ENCODE peak calls at places on chromosome 7, in five cellular contexts. E is naive thymus-derived CD8-positive, alpha-beta T cell; O is activated naive CD4-positive, alpha-beta T cell treated with anti-CD3 and anti-CD28 coated beads, Interleukin-2, amount 10 ng/mL, durations not matched to agents 7 days and 5 days; Y is EH; Q is activated T-helper 1 cell treated with anti-CD3 and anti-CD28 coated beads, Interleukin-12 subunit alpha, Interleukin-12 subunit beta, Interleukin-2, Interleukin-4 antibody, amounts not matched to agents 30 ng/mL and 10 ng/mL and 1 ng/mL, durations not matched to agents 14 hours and 24 hours and 36 hours. X is an unnamed sample.

GRCh38 chr7:7552199-7552598 is 14.5 kb upstream of the MIOS start:
- DNase-seq in E (no peak), O (no peak), Y (no peak), Q (no peak), X (no peak)

GRCh38 chr7:32070406-32071360 is at the start of gene PDE1C:
- DNase-seq in E (no peak), O (no peak), Y (peak), Q (no peak), X (no peak)

GRCh38 chr7:134515569-134516468 is 11.5 kb upstream of the AKR1B10 start:
- DNase-seq in E (no peak), O (no peak), Y (peak), Q (no peak), X (no peak)

GRCh38 chr7:110681941-110682340 is 409.0 kb upstream of the LRRN3 start:
- DNase-seq in E (no peak), O (no peak), Y (no peak), Q (no peak), X (no peak)

GRCh38 chr7:27194002-27194352 is 5.9 kb downstream of the HOXA13 start:
- DNase-seq in E (no peak), O (no peak), Y (no peak), Q (no peak), X (no peak)

GRCh38 chr7:131007439-131008330 is 273.7 kb upstream of the KLF14 start:
- DNase-seq in E (peak), O (peak), Y (peak), Q (peak), X (peak)

GRCh38 chr7:129782257-129783096 is 170.3 kb downstream of the UBE2H start:
- DNase-seq in E (no peak), O (no peak), Y (peak), Q (no peak), X (no peak)

GRCh38 chr7:25864943-25865633 is 286.9 kb upstream of the NFE2L3 start:
- DNase-seq in E (no peak), O (no peak), Y (no peak), Q (no peak), X (no peak)

GRCh38 chr7:20594023-20594422 is 21.4 kb upstream of the ABCB5 start:
- DNase-seq in E (no peak), O (no peak), Y (no peak), Q (no peak), X (no peak)

GRCh38 chr7:105015631-105015965 is 1.6 kb downstream of the KMT2E start:
- DNase-seq in E (peak), O (peak), Y (peak), Q (no peak), X (no peak)

GRCh38 chr7:132084776-132085388 is 491.4 kb downstream of the PLXNA4 start:
- DNase-seq in E (no peak), O (no peak), Y (peak), Q (no peak), X (no peak)

GRCh38 chr7:136925049-136925448 is 56.6 kb downstream of the CHRM2 start:
- DNase-seq in E (no peak), O (no peak), Y (peak), Q (no peak), X (no peak)

GRCh38 chr7:142632291-142633134 is 116.8 kb upstream of the PRSS1 start:
- DNase-seq in E (peak), O (peak), Y (peak), Q (peak), X (peak)

GRCh38 chr7:29132980-29133379 is 13.4 kb downstream of the CPVL start:
- DNase-seq in E (no peak), O (no peak), Y (no peak), Q (no peak), X (no peak)

GRCh38 chr7:5426226-5426475 is 2.5 kb upstream of the TNRC18 start:
- DNase-seq in E (no peak), O (no peak), Y (peak), Q (no peak), X (no peak)

GRCh38 chr7:48188776-48189520 is 17.7 kb downstream of the ABCA13 start:
- DNase-seq in E (no peak), O (no peak), Y (peak), Q (no peak), X (no peak)

GRCh38 chr7:144786522-144786921 is 49.3 kb downstream of the TPK1 start:
- DNase-seq in E (no peak), O (peak), Y (no peak), Q (no peak), X (no peak)

GRCh38 chr7:157474685-157475084 is 137.9 kb downstream of the DNAJB6 start:
- DNase-seq in E (no peak), O (no peak), Y (peak), Q (no peak), X (no peak)

GRCh38 chr7:144024213-144024612 is 24.1 kb downstream of the OR6B1 start:
- DNase-seq in E (no peak), O (no peak), Y (no peak), Q (no peak), X (no peak)

GRCh38 chr7:128831994-128832879 is 2.0 kb downstream of the FLNC start:
- DNase-seq in E (no peak), O (no peak), Y (peak), Q (no peak), X (no peak)

GRCh38 chr7:43135129-43135528 is 22.7 kb downstream of the HECW1 start:
- DNase-seq in E (no peak), O (no peak), Y (peak), Q (no peak), X (no peak)

GRCh38 chr7:30926323-30926722 is 14.7 kb downstream of the AQP1 start:
- DNase-seq in E (no peak), O (no peak), Y (no peak), Q (no peak), X (no peak)

GRCh38 chr7:157703131-157703530 is 366.3 kb downstream of the DNAJB6 start:
- DNase-seq in E (no peak), O (peak), Y (no peak), Q (no peak), X (no peak)